ENCODE peak calls at places on chromosomes 3 and 15, in six cellular contexts. I is K562, H is HepG2, W is WTC11, E is GM12878, P is H1. X is an unnamed sample.

GRCh38 chr3:8972614-8973013 is 9.3 kb upstream of the RAD18 start:
- DNase-seq in I (peak), H (peak), W (no peak), E (no peak), P (no peak), X (no peak)

GRCh38 chr15:60374628-60375081 is 23.1 kb downstream of the ANXA2 start:
- DNase-seq in I (no peak), H (peak), W (peak), E (no peak), P (no peak), X (peak)

GRCh38 chr15:33907326-33907725 is 61.0 kb upstream of the CHRM5 start:
- DNase-seq in I (no peak), H (no peak), W (no peak), E (no peak), P (no peak), X (no peak)

GRCh38 chr3:170572665-170573253 is 13.1 kb downstream of the SLC7A14 start:
- DNase-seq in I (no peak), H (no peak), W (no peak), E (peak), P (no peak), X (no peak)

GRCh38 chr15:69794643-69795461 is 302.9 kb downstream of the TLE3 start:
- DNase-seq in I (no peak), H (no peak), W (no peak), E (no peak), P (no peak), X (peak)

GRCh38 chr3:186141776-186142175 is 32.9 kb upstream of the ETV5 start:
- DNase-seq in I (no peak), H (no peak), W (no peak), E (no peak), P (no peak), X (no peak)

GRCh38 chr15:26773485-26773877 is 615 bp upstream of the GABRB3 start:
- DNase-seq in I (no peak), H (no peak), W (peak), E (no peak), P (no peak), X (no peak)

GRCh38 chr3:11655188-11655928 is 11.6 kb upstream of the VGLL4 start:
- DNase-seq in I (no peak), H (no peak), W (peak), E (no peak), P (no peak), X (peak)

GRCh38 chr3:100606894-100607512 is 2.4 kb upstream of the ADGRG7 start:
- DNase-seq in I (no peak), H (no peak), W (no peak), E (peak), P (no peak), X (no peak)

GRCh38 chr15:58340176-58340575 is 91.6 kb upstream of the LIPC start:
- DNase-seq in I (no peak), H (no peak), W (no peak), E (no peak), P (no peak), X (no peak)

GRCh38 chr3:13508496-13508895 is 28.4 kb downstream of the HDAC11 start:
- DNase-seq in I (no peak), H (no peak), W (no peak), E (no peak), P (no peak), X (no peak)

GRCh38 chr15:39084683-39085530 is 496.0 kb upstream of the THBS1 start:
- DNase-seq in I (no peak), H (peak), W (no peak), E (no peak), P (no peak), X (no peak)

GRCh38 chr3:2099028-2099671 is 484 bp downstream of the CNTN4 start:
- DNase-seq in I (no peak), H (no peak), W (no peak), E (no peak), P (no peak), X (no peak)

GRCh38 chr15:91790826-91791225 is 62.7 kb upstream of the SLCO3A1 start:
- DNase-seq in I (no peak), H (no peak), W (no peak), E (no peak), P (no peak), X (no peak)

GRCh38 chr3:13700362-13700761 is 151.4 kb downstream of the FBLN2 start:
- DNase-seq in I (peak), H (no peak), W (peak), E (no peak), P (no peak), X (no peak)

GRCh38 chr15:35014265-35014664 is 26.2 kb upstream of the ZNF770 start:
- DNase-seq in I (no peak), H (no peak), W (no peak), E (no peak), P (no peak), X (no peak)

GRCh38 chr15:39491115-39491916 is 89.6 kb upstream of the THBS1 start:
- DNase-seq in I (no peak), H (no peak), W (no peak), E (no peak), P (no peak), X (no peak)

GRCh38 chr3:70899816-70900215 is 587.4 kb upstream of the MDFIC2 start:
- DNase-seq in I (no peak), H (no peak), W (no peak), E (no peak), P (no peak), X (no peak)

GRCh38 chr3:122835590-122835989 is 40.7 kb downstream of the SLC49A4 start:
- DNase-seq in I (no peak), H (no peak), W (no peak), E (no peak), P (no peak), X (no peak)

GRCh38 chr3:169668957-169669681 is 5.6 kb upstream of the MECOM start:
- DNase-seq in I (peak), H (peak), W (peak), E (no peak), P (no peak), X (peak)

GRCh38 chr3:157174265-157174615 is 14.3 kb upstream of the CCNL1 start:
- DNase-seq in I (no peak), H (no peak), W (no peak), E (no peak), P (no peak), X (no peak)

GRCh38 chr3:48042071-48042760 is 26.0 kb upstream of the MAP4 start:
- DNase-seq in I (no peak), H (no peak), W (no peak), E (peak), P (no peak), X (no peak)

GRCh38 chr15:40217166-40217785 is 21.6 kb upstream of the PAK6 start:
- DNase-seq in I (peak), H (peak), W (no peak), E (peak), P (no peak), X (peak)

GRCh38 chr3:108838411-108838810 is 15.8 kb downstream of the TRAT1 start:
- DNase-seq in I (no peak), H (no peak), W (no peak), E (no peak), P (no peak), X (no peak)

GRCh38 chr15:55856506-55856905 is 113.6 kb upstream of the PRTG start:
- DNase-seq in I (no peak), H (no peak), W (no peak), E (no peak), P (no peak), X (no peak)

GRCh38 chr15:76863693-76864092 is 41.4 kb downstream of the SCAPER start:
- DNase-seq in I (no peak), H (no peak), W (no peak), E (no peak), P (no peak), X (no peak)

GRCh38 chr15:95712785-95713184 is 617.7 kb upstream of the NR2F2 start:
- DNase-seq in I (no peak), H (no peak), W (no peak), E (no peak), P (no peak), X (no peak)
- TF ChIP-seq ATF3 in I (no peak), H (no peak), W (no peak), E (no peak), P (no peak), X (no peak)

DNA sequence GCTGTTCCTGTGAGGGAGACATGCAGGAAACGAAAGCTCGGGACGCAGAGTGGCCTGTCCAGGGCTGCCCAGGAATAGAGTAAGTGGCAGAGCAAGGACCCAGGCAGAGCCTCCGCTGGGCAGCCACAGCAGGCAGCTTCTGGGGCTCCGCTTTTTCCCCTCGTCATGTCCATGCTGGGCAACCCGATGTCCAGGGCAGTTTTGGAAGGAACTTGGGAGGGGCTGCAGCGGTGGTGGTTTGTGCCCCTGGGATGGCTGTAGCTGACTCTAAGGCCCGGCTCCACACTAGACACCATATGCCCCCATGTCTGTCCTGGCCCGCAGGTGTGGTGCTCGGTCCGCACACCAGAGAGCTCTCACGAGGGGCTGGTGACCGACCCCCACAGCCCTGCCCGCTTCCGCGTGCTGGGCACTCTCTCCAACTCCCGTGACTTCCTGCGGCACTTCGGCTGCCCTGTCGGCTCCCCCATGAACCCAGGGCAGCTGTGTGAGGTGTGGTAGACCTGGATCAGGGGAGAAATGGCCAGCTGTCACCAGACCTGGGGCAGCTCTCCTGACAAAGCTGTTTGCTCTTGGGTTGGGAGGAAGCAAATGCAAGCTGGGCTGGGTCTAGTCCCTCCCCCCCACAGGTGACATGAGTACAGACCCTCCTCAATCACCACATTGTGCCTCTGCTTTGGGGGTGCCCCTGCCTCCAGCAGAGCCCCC is 7.1 kb upstream of the PSMD2 start:
- DNase-seq in I (no peak), H (no peak), W (no peak), E (no peak), P (no peak), X (no peak)
- TF ChIP-seq ATF3 in I (no peak), H (no peak), W (no peak), E (no peak), P (no peak), X (no peak)

DNA sequence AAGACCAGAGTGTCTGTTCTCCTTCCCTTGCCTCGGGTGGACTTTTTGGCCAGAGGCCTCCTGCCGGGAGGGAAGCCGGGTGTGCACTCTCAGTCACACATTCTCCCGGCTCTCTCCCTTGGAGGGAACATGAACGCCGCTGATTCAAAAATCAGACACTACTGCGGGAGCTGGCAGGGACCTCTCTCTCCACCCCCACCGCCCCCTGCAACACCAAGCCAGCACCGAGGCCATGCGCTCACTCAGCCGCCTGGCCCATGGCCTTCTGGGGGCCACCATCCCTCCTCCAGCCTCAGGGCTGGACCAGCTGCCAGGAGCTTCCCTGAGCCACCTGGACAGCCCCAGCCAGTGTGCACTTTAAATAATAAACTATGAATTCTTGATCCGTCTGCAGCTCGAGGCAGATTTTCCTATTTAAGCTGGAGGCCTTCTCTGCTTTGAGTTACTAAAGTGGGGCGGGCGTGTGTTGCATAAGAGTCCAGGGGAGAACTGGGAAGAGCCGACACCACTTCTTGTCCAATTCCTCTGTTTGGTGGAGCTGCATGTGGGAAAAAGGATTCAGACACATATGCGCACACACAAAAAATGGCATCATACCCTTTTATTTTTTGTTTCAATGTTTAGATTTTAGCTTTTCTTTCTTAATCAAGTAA is 30.6 kb downstream of the ADAMTS17 start:
- DNase-seq in I (no peak), H (no peak), W (no peak), E (no peak), P (no peak), X (no peak)
- TF ChIP-seq ATF3 in I (no peak), H (no peak), W (no peak), E (no peak), P (no peak), X (no peak)

GRCh38 chr3:72555714-72556113 is 292.5 kb downstream of the SHQ1 start:
- DNase-seq in I (no peak), H (no peak), W (no peak), E (no peak), P (no peak), X (no peak)

GRCh38 chr3:72559377-72559776 is 288.9 kb downstream of the SHQ1 start:
- DNase-seq in I (no peak), H (no peak), W (no peak), E (no peak), P (no peak), X (no peak)

GRCh38 chr3:72565593-72565992 is 282.7 kb downstream of the SHQ1 start:
- DNase-seq in I (no peak), H (no peak), W (no peak), E (no peak), P (no peak), X (no peak)

GRCh38 chr3:72563690-72564370 is 284.4 kb downstream of the SHQ1 start:
- DNase-seq in I (no peak), H (no peak), W (no peak), E (no peak), P (no peak), X (no peak)

DNA sequence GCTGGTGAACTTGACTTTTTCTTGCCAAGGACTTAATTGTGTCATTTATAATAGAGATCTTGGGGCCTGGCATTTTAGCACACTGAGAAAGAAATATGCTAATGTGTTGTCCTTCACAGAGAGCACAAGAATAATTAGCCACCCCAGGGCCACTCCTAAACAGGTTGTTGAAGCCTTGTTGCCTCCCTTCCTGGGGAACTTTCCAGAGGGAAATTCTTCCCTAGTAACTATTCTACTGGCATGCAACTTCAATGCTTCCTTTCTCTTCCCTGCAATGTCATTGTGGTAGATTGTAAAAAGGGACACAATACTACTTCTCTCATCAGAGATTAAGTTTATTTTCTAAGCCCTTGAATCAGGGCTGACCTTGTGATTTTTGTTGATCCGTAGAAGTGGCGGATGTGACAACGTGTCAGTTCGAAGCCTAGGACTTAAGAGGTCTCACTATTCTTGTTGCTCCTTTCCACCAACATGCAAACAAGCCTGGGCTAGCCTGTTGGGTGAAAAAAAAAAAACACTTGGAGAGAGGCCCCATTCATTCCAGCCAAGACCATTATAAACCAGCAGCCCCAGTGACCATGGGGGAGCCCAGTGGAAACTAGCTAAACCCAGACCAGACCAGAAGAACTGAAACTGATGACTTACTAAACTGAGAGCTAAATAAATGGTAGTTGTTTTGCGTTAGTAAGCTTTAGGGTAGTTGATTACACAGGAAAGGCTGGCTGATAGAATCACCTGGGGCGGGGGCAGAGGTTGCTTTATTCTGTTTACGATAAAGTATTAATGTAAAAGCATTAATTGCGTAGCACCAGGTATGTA is 287.2 kb downstream of the SHQ1 start:
- DNase-seq in I (no peak), H (no peak), W (no peak), E (no peak), P (no peak), X (no peak)
- TF ChIP-seq ATF3 in I (no peak), H (no peak), W (no peak), E (no peak), P (no peak), X (no peak)